ENCODE peak calls at places on chromosomes 12 and 14, in four cellular contexts. One of them, this sample, is unnamed.

GRCh38 chr12:6533653-6534157 is 612 bp upstream of the GAPDH start:
- DNase-seq in IMR-90: peak; percentile 84
- DNase-seq in mesendoderm: peak; percentile 97
- DNase-seq in H9: peak; percentile 94
- DNase-seq in this sample: peak; percentile 90

GRCh38 chr14:40221428-40221827 is 789.2 kb upstream of the FBXO33 start:
- DNase-seq in mesendoderm: no peak
- DNase-seq in IMR-90: no peak
- DNase-seq in H9: no peak
- DNase-seq in this sample: no peak

GRCh38 chr14:64556526-64556925 is 6.8 kb downstream of the PPP1R36 start:
- DNase-seq in mesendoderm: peak; percentile 80
- DNase-seq in H9: peak; percentile 30
- DNase-seq in IMR-90: peak; percentile 92
- DNase-seq in this sample: no peak

GRCh38 chr12:108332791-108333382 is 6.2 kb downstream of the CMKLR1 start:
- DNase-seq in H9: no peak
- DNase-seq in mesendoderm: peak; percentile 19
- DNase-seq in IMR-90: no peak
- DNase-seq in this sample: no peak

GRCh38 chr12:4293299-4293941 is 19.9 kb downstream of the CCND2 start:
- DNase-seq in H9: no peak
- DNase-seq in mesendoderm: no peak
- DNase-seq in IMR-90: no peak
- DNase-seq in this sample: no peak

GRCh38 chr14:63448841-63449240 is 94.3 kb downstream of the PPP2R5E start:
- DNase-seq in mesendoderm: no peak
- DNase-seq in H9: no peak
- DNase-seq in IMR-90: no peak
- DNase-seq in this sample: no peak

GRCh38 chr14:78714722-78715121 is 544.5 kb downstream of the NRXN3 start:
- DNase-seq in H9: no peak
- DNase-seq in mesendoderm: no peak
- DNase-seq in IMR-90: no peak
- DNase-seq in this sample: no peak

GRCh38 chr12:56154246-56154771 is 1.9 kb downstream of the MYL6B start:
- DNase-seq in IMR-90: no peak
- DNase-seq in mesendoderm: peak; percentile 38
- DNase-seq in H9: no peak
- DNase-seq in this sample: no peak

GRCh38 chr12:103589517-103589916 is 2.4 kb downstream of the STAB2 start:
- DNase-seq in H9: no peak
- DNase-seq in IMR-90: no peak
- DNase-seq in mesendoderm: no peak
- DNase-seq in this sample: no peak

GRCh38 chr14:74599201-74599809 is 12.7 kb downstream of the LTBP2 start:
- DNase-seq in IMR-90: peak; percentile 73
- DNase-seq in mesendoderm: no peak
- DNase-seq in H9: no peak
- DNase-seq in this sample: no peak

GRCh38 chr12:45350861-45351260 is 135.0 kb downstream of the ANO6 start:
- DNase-seq in IMR-90: no peak
- DNase-seq in H9: no peak
- DNase-seq in mesendoderm: no peak
- DNase-seq in this sample: no peak

GRCh38 chr12:25496098-25496587 is 56.9 kb downstream of the LMNTD1 start:
- DNase-seq in H9: no peak
- DNase-seq in IMR-90: peak; percentile 38
- DNase-seq in mesendoderm: no peak
- DNase-seq in this sample: no peak

GRCh38 chr14:69543341-69544249 is 31.1 kb downstream of the CCDC177 start:
- DNase-seq in IMR-90: peak; percentile 93
- DNase-seq in H9: peak; percentile 38
- DNase-seq in mesendoderm: peak; percentile 85
- DNase-seq in this sample: no peak

GRCh38 chr12:3456809-3457208 is 34.2 kb upstream of the PRMT8 start:
- DNase-seq in mesendoderm: peak; percentile 84
- DNase-seq in IMR-90: no peak
- DNase-seq in H9: peak; percentile 90
- DNase-seq in this sample: peak; percentile 72

GRCh38 chr14:97270308-97270707 is 473.1 kb downstream of the VRK1 start:
- DNase-seq in mesendoderm: no peak
- DNase-seq in IMR-90: no peak
- DNase-seq in H9: no peak
- DNase-seq in this sample: no peak

GRCh38 chr14:97275276-97275675 is 478.1 kb downstream of the VRK1 start:
- DNase-seq in mesendoderm: no peak
- DNase-seq in H9: no peak
- DNase-seq in IMR-90: no peak
- DNase-seq in this sample: no peak

GRCh38 chr14:97276573-97276972 is 479.4 kb downstream of the VRK1 start:
- DNase-seq in H9: no peak
- DNase-seq in IMR-90: no peak
- DNase-seq in mesendoderm: no peak
- DNase-seq in this sample: no peak

GRCh38 chr14:97274626-97275025 is 477.4 kb downstream of the VRK1 start:
- DNase-seq in IMR-90: no peak
- DNase-seq in H9: no peak
- DNase-seq in mesendoderm: no peak
- DNase-seq in this sample: no peak

DNA sequence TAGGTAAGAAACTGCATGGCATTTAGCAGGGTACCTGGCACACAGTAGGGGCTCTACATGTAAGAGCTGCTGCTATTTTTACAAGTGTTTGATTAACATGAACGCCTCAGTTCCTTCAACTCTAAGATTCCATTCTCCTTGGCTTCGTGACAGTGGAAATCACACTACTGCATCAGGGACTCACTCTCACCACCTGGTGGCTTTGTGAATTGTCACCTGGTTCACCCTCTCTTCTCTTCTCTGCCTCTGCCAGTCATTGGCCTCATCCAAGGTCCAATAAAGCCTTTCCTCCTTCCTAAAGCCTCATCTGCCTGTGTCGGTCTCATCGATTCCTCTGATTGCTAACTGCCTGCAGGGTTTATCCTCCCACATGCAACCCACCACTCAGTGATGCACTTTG is 476.4 kb downstream of the VRK1 start:
- DNase-seq in mesendoderm: peak; percentile 30
- DNase-seq in IMR-90: no peak
- DNase-seq in H9: no peak
- DNase-seq in this sample: no peak
- H4K5ac ChIP-seq in mesendoderm: no peak overlapping the region
- H4K5ac ChIP-seq in IMR-90: no peak overlapping the region
- H4K5ac ChIP-seq in H9: no peak overlapping the region
- H4K5ac ChIP-seq in this sample: no peak overlapping the region

DNA sequence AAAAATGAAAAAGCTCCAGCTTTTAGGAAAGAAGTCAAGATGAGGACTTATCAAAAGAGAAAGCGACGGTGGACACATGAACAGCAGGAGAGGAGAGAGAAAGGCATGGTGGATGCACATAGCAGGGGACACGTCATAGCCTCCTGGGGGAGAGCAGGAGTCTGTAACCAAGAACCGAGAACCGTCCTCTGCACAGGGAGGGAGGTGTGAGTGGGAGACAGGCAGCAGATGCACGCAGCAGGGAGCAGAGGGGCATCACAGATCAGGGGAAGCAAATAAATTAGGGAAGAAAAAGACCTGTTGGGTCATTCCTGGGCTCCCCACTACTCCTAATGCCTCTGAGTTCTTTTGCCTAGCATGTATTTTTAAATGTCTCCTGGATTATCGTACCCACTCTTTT is 138.1 kb upstream of the RMST start:
- DNase-seq in IMR-90: no peak
- DNase-seq in H9: no peak
- DNase-seq in mesendoderm: no peak
- DNase-seq in this sample: peak; percentile 38
- H4K5ac ChIP-seq in IMR-90: no peak overlapping the region
- H4K5ac ChIP-seq in H9: no peak overlapping the region
- H4K5ac ChIP-seq in mesendoderm: no peak overlapping the region
- H4K5ac ChIP-seq in this sample: no peak overlapping the region

DNA sequence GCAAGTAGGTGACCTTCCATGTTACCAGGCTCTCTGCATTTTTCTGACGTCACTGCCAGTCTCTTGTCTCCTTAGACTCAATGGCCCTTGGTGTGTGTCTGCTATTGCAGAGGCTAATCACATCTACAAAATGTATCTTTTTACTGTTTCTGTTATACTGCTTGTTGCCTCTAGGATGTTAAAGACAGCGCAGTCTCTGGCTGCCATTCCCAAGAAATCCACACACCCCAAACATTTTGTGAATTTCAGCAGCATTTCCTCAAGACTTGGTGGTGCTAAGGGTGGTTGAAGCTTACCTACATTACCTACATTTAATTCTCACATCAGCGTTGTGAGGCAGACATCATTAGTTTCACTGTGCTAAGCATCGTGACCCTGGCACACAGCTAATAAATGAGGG is 87.2 kb downstream of the C12orf75 start:
- DNase-seq in H9: no peak
- DNase-seq in IMR-90: no peak
- DNase-seq in mesendoderm: no peak
- DNase-seq in this sample: no peak
- H4K5ac ChIP-seq in H9: no peak overlapping the region
- H4K5ac ChIP-seq in IMR-90: peak overlapping the region; percentile 49
- H4K5ac ChIP-seq in mesendoderm: no peak overlapping the region
- H4K5ac ChIP-seq in this sample: no peak overlapping the region

DNA sequence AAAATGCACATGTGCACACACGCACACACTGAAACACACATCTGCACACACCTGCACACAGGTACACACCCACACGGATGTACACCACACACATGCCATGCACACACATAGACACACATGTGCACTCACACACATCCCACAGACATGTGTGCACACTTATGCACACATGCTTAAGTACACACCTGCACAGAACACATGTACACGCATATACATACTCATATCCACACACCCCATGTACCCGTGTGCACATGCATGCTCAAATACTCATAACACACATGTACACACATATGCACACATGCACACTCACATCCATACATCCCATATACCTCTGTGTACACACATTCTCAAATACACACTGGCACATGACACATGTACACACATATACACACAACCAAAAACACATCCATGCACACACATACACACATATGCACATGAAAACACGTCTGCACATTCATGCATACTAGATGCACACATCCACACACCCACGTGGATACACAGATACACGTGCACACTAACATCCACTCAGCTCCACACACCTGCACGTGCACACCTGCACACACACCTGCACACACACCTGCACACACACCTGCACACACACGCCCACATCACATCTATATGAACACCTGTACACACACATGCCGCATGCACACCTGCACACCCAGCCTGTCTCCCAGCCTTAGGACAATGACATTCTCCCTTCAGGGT is 336.7 kb downstream of the ADGRD1 start:
- DNase-seq in mesendoderm: no peak
- DNase-seq in IMR-90: no peak
- DNase-seq in H9: no peak
- DNase-seq in this sample: peak; percentile 30
- H4K5ac ChIP-seq in mesendoderm: no peak overlapping the region
- H4K5ac ChIP-seq in IMR-90: no peak overlapping the region
- H4K5ac ChIP-seq in H9: no peak overlapping the region
- H4K5ac ChIP-seq in this sample: no peak overlapping the region

DNA sequence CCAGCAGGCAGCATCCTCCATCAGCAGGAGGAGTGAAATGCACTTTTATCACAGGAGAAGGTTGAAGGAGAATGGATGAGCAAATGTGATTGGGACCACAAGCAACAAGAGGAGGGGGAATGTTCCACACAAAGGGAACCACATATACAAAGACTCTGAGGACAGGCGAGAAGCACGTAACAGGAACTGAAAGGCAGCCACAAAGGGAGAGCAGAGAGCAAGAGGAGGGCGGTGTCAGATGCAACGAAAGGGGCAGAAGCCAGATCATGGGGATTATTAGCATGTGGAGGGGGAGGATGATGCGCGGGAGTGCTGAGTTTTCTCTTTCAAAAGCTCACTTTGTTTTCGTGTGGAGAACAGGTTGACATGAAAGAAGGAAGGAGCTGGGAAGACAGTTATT is 241.1 kb downstream of the SPTSSA start:
- DNase-seq in H9: no peak
- DNase-seq in mesendoderm: no peak
- DNase-seq in IMR-90: no peak
- DNase-seq in this sample: no peak
- H4K5ac ChIP-seq in H9: no peak overlapping the region
- H4K5ac ChIP-seq in mesendoderm: no peak overlapping the region
- H4K5ac ChIP-seq in IMR-90: no peak overlapping the region
- H4K5ac ChIP-seq in this sample: no peak overlapping the region

DNA sequence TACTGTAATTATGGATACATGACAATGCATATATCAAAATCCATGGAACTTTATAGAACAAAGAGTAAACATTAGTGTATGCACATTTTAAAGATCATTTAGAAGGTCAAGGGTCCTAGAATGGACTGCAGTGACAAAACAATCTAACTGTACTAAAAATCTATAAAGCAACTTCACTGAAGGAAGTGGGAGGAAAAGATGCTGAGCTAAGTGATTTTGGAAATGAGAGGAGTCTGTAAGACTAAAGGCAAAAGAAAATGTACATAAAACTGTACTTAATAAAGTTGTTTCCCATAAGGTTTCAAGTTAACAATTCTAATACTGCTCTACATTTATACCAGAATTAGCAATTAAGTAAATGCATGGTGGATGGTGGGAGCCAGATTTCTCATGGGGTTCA is 46.9 kb upstream of the HIF1A start:
- DNase-seq in IMR-90: no peak
- DNase-seq in H9: no peak
- DNase-seq in mesendoderm: no peak
- DNase-seq in this sample: no peak
- H4K5ac ChIP-seq in IMR-90: no peak overlapping the region
- H4K5ac ChIP-seq in H9: no peak overlapping the region
- H4K5ac ChIP-seq in mesendoderm: no peak overlapping the region
- H4K5ac ChIP-seq in this sample: no peak overlapping the region